ENCODE peak calls at places on chromosome 13, in eight cellular contexts. One of them, this sample, is unnamed.

GRCh38 chr13:113820813-113821651 is 42.8 kb downstream of the GAS6 start:
- DNase-seq in stomach: no peak
- DNase-seq in tibial nerve: peak
- DNase-seq in breast epithelium: peak
- DNase-seq in thyroid gland: peak
- DNase-seq in A549: peak
- DNase-seq in HCT116: no peak
- DNase-seq in esophagus muscularis mucosa: peak
- DNase-seq in this sample: peak

GRCh38 chr13:95437561-95437960 is 115.0 kb upstream of the CLDN10 start:
- DNase-seq in stomach: no peak
- DNase-seq in tibial nerve: no peak
- DNase-seq in breast epithelium: no peak
- DNase-seq in thyroid gland: no peak
- DNase-seq in A549: no peak
- DNase-seq in HCT116: no peak
- DNase-seq in esophagus muscularis mucosa: no peak
- DNase-seq in this sample: peak

GRCh38 chr13:114115191-114115671 is 17.2 kb downstream of the RASA3 start:
- DNase-seq in stomach: peak
- DNase-seq in tibial nerve: no peak
- DNase-seq in breast epithelium: no peak
- DNase-seq in thyroid gland: no peak
- DNase-seq in A549: no peak
- DNase-seq in HCT116: no peak
- DNase-seq in esophagus muscularis mucosa: no peak
- DNase-seq in this sample: peak

GRCh38 chr13:95918860-95919259 is 134.3 kb downstream of the UGGT2 start:
- DNase-seq in stomach: no peak
- DNase-seq in tibial nerve: no peak
- DNase-seq in breast epithelium: no peak
- DNase-seq in thyroid gland: no peak
- DNase-seq in A549: no peak
- DNase-seq in HCT116: no peak
- DNase-seq in esophagus muscularis mucosa: no peak
- DNase-seq in this sample: no peak

GRCh38 chr13:92745233-92745632 is 481.4 kb upstream of the GPC6 start:
- DNase-seq in stomach: no peak
- DNase-seq in tibial nerve: no peak
- DNase-seq in breast epithelium: no peak
- DNase-seq in thyroid gland: no peak
- DNase-seq in A549: no peak
- DNase-seq in HCT116: no peak
- DNase-seq in esophagus muscularis mucosa: no peak
- DNase-seq in this sample: no peak

GRCh38 chr13:25682221-25682620 is 310.4 kb downstream of the ATP8A2 start:
- DNase-seq in stomach: no peak
- DNase-seq in tibial nerve: no peak
- DNase-seq in breast epithelium: no peak
- DNase-seq in thyroid gland: no peak
- DNase-seq in A549: no peak
- DNase-seq in HCT116: no peak
- DNase-seq in esophagus muscularis mucosa: peak
- DNase-seq in this sample: no peak

GRCh38 chr13:23671902-23672301 is 101.7 kb downstream of the TNFRSF19 start:
- DNase-seq in stomach: no peak
- DNase-seq in tibial nerve: no peak
- DNase-seq in breast epithelium: no peak
- DNase-seq in thyroid gland: no peak
- DNase-seq in A549: no peak
- DNase-seq in HCT116: no peak
- DNase-seq in esophagus muscularis mucosa: no peak
- DNase-seq in this sample: no peak

GRCh38 chr13:97720881-97721280 is 232.6 kb upstream of the IPO5 start:
- DNase-seq in stomach: no peak
- DNase-seq in tibial nerve: no peak
- DNase-seq in breast epithelium: no peak
- DNase-seq in thyroid gland: no peak
- DNase-seq in A549: no peak
- DNase-seq in HCT116: no peak
- DNase-seq in esophagus muscularis mucosa: peak
- DNase-seq in this sample: no peak

GRCh38 chr13:111925146-111925875 is 141.6 kb upstream of the SOX1 start:
- DNase-seq in stomach: peak
- DNase-seq in tibial nerve: no peak
- DNase-seq in breast epithelium: no peak
- DNase-seq in thyroid gland: no peak
- DNase-seq in A549: no peak
- DNase-seq in HCT116: no peak
- DNase-seq in esophagus muscularis mucosa: no peak
- DNase-seq in this sample: no peak

GRCh38 chr13:112588490-112589297 is 741 bp upstream of the TUBGCP3 start:
- DNase-seq in stomach: no peak
- DNase-seq in tibial nerve: no peak
- DNase-seq in breast epithelium: no peak
- DNase-seq in thyroid gland: no peak
- DNase-seq in A549: no peak
- DNase-seq in HCT116: no peak
- DNase-seq in esophagus muscularis mucosa: no peak
- DNase-seq in this sample: no peak

GRCh38 chr13:106348032-106348431 is 187.4 kb downstream of the EFNB2 start:
- DNase-seq in stomach: no peak
- DNase-seq in tibial nerve: no peak
- DNase-seq in breast epithelium: no peak
- DNase-seq in thyroid gland: no peak
- DNase-seq in A549: no peak
- DNase-seq in HCT116: peak
- DNase-seq in esophagus muscularis mucosa: no peak
- DNase-seq in this sample: no peak

GRCh38 chr13:75936791-75937190 is 300.7 kb downstream of the LMO7 start:
- DNase-seq in stomach: no peak
- DNase-seq in tibial nerve: no peak
- DNase-seq in breast epithelium: no peak
- DNase-seq in thyroid gland: no peak
- DNase-seq in A549: no peak
- DNase-seq in HCT116: no peak
- DNase-seq in esophagus muscularis mucosa: no peak
- DNase-seq in this sample: no peak

GRCh38 chr13:112974125-112974524 is 5.1 kb downstream of the MCF2L start:
- DNase-seq in stomach: no peak
- DNase-seq in tibial nerve: no peak
- DNase-seq in breast epithelium: no peak
- DNase-seq in thyroid gland: no peak
- DNase-seq in A549: no peak
- DNase-seq in HCT116: no peak
- DNase-seq in esophagus muscularis mucosa: no peak
- DNase-seq in this sample: no peak

GRCh38 chr13:29446016-29446415 is 149.5 kb downstream of the SLC7A1 start:
- DNase-seq in stomach: no peak
- DNase-seq in tibial nerve: no peak
- DNase-seq in breast epithelium: no peak
- DNase-seq in thyroid gland: no peak
- DNase-seq in A549: no peak
- DNase-seq in HCT116: no peak
- DNase-seq in esophagus muscularis mucosa: no peak
- DNase-seq in this sample: no peak

GRCh38 chr13:95485045-95485517 is 67.4 kb upstream of the CLDN10 start:
- DNase-seq in stomach: no peak
- DNase-seq in tibial nerve: no peak
- DNase-seq in breast epithelium: no peak
- DNase-seq in thyroid gland: no peak
- DNase-seq in A549: no peak
- DNase-seq in HCT116: no peak
- DNase-seq in esophagus muscularis mucosa: no peak
- DNase-seq in this sample: no peak

GRCh38 chr13:64441740-64442139 is 2788.4 kb downstream of the PCDH9 start:
- DNase-seq in stomach: no peak
- DNase-seq in tibial nerve: no peak
- DNase-seq in breast epithelium: no peak
- DNase-seq in thyroid gland: no peak
- DNase-seq in A549: no peak
- DNase-seq in HCT116: no peak
- DNase-seq in esophagus muscularis mucosa: no peak
- DNase-seq in this sample: no peak

GRCh38 chr13:64446372-64446771 is 2783.8 kb downstream of the PCDH9 start:
- DNase-seq in stomach: no peak
- DNase-seq in tibial nerve: no peak
- DNase-seq in breast epithelium: no peak
- DNase-seq in thyroid gland: no peak
- DNase-seq in A549: peak
- DNase-seq in HCT116: peak
- DNase-seq in esophagus muscularis mucosa: no peak
- DNase-seq in this sample: no peak
- TF ChIP-seq CTCF in stomach: no peak
- TF ChIP-seq CTCF in tibial nerve: no peak
- TF ChIP-seq CTCF in breast epithelium: no peak
- TF ChIP-seq CTCF in thyroid gland: peak
- TF ChIP-seq CTCF in A549: peak
- TF ChIP-seq CTCF in HCT116: peak
- TF ChIP-seq CTCF in esophagus muscularis mucosa: no peak
- TF ChIP-seq CTCF in this sample: no peak

DNA sequence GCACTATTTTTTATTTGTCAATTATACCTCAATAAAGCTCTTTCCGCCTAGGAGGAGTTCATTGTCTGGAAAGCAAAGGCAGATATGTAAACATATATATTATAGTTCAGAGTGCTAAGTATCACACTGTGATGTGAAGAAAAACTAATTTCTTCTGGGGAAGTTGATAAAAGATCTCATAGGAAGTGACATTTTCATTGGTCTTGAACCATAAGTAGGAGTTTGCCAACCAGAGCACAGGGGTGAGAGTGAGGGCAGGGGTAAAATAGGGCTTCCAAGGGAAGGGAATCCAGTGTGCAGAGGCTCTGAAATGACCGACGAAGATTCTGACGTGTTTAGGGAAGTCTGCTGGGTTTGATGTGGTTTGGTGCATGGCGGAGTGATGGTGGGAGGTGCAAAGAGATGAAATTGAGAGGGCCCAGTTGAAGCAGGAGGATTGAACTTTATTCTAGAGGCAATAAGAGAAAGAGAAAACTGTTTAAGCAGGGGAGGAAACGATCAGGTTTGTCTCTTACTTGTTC is 781 bp upstream of the GTF2F2 start:
- DNase-seq in stomach: no peak
- DNase-seq in tibial nerve: peak
- DNase-seq in breast epithelium: no peak
- DNase-seq in thyroid gland: no peak
- DNase-seq in A549: no peak
- DNase-seq in HCT116: no peak
- DNase-seq in esophagus muscularis mucosa: no peak
- DNase-seq in this sample: peak
- TF ChIP-seq POLR2A in stomach: no peak
- TF ChIP-seq POLR2A in tibial nerve: no peak
- TF ChIP-seq POLR2A in breast epithelium: no peak
- TF ChIP-seq POLR2A in thyroid gland: no peak
- TF ChIP-seq POLR2A in A549: no peak
- TF ChIP-seq POLR2A in HCT116: no peak
- TF ChIP-seq POLR2A in esophagus muscularis mucosa: no peak
- TF ChIP-seq POLR2A in this sample: no peak

DNA sequence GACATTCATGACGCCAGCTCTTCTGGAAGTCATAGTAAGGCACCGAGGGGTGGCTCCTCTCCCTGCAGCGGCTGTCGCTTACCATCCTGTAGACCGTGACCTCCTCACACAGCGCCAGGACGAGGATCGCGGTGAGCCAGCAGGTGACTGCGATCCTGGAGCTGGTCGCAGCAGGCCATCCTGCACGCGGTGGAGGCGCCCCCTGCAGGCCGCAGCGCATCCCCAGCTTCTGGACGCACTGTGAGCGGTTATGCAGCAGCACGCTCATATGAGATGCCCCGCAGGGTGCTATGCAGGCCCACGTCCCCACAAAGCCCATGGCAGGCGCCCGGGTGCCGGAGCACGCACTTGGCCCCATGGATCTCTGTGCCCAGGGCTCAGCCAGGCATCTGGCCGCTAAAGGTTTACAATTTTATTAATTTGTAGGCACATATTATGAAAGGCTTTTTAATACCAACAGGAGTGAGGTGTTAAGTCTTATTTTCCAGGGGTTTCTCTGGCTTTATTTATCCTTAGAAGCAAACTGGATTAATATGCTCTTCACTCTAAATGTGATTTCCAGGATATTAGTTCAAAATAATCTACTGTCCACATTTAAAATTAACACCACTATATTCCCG is 35.6 kb upstream of the PSPC1 start:
- DNase-seq in stomach: peak
- DNase-seq in tibial nerve: no peak
- DNase-seq in breast epithelium: no peak
- DNase-seq in thyroid gland: peak
- DNase-seq in A549: peak
- DNase-seq in HCT116: peak
- DNase-seq in esophagus muscularis mucosa: no peak
- DNase-seq in this sample: peak
- TF ChIP-seq CTCF in stomach: no peak
- TF ChIP-seq CTCF in tibial nerve: peak
- TF ChIP-seq CTCF in breast epithelium: no peak
- TF ChIP-seq CTCF in thyroid gland: peak
- TF ChIP-seq CTCF in A549: peak
- TF ChIP-seq CTCF in HCT116: peak
- TF ChIP-seq CTCF in esophagus muscularis mucosa: peak
- TF ChIP-seq CTCF in this sample: peak

GRCh38 chr13:52011690-52012511 is at the start of gene ALG11:
- DNase-seq in stomach: peak
- DNase-seq in tibial nerve: peak
- DNase-seq in breast epithelium: peak
- DNase-seq in thyroid gland: peak
- DNase-seq in A549: peak
- DNase-seq in HCT116: peak
- DNase-seq in esophagus muscularis mucosa: peak
- DNase-seq in this sample: peak
- TF ChIP-seq POLR2A in stomach: no peak
- TF ChIP-seq POLR2A in tibial nerve: no peak
- TF ChIP-seq POLR2A in breast epithelium: no peak
- TF ChIP-seq POLR2A in thyroid gland: no peak
- TF ChIP-seq POLR2A in A549: peak
- TF ChIP-seq POLR2A in HCT116: no peak
- TF ChIP-seq POLR2A in esophagus muscularis mucosa: no peak
- TF ChIP-seq POLR2A in this sample: no peak

DNA sequence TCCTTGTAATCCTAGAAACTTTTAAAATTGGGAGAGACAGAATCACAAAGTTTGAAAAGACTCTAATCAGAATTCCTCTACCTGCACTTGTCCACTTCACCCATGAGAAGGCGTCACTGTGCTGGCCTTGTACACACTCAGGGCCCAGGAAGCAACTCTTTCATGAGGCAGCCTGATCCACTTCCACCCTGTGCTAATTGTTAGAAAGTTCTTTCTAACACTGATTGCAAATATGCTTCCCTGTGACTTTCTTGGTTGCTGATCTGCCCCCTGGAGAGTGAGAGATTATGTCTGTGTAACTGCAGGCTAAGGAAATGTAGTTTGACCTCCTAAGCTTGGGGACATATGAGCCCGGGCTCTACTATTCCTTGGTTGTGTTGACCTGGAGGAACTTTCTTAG is 494.6 kb downstream of the MYO16 start:
- DNase-seq in stomach: no peak
- DNase-seq in tibial nerve: no peak
- DNase-seq in breast epithelium: no peak
- DNase-seq in thyroid gland: no peak
- DNase-seq in A549: no peak
- DNase-seq in HCT116: no peak
- DNase-seq in esophagus muscularis mucosa: no peak
- DNase-seq in this sample: no peak
- TF ChIP-seq CTCF in stomach: no peak
- TF ChIP-seq CTCF in tibial nerve: no peak
- TF ChIP-seq CTCF in breast epithelium: no peak
- TF ChIP-seq CTCF in thyroid gland: no peak
- TF ChIP-seq CTCF in A549: no peak
- TF ChIP-seq CTCF in HCT116: peak
- TF ChIP-seq CTCF in esophagus muscularis mucosa: no peak
- TF ChIP-seq CTCF in this sample: no peak

GRCh38 chr13:102800145-102801041 is 1.5 kb downstream of the BIVM start:
- DNase-seq in stomach: peak
- DNase-seq in tibial nerve: peak
- DNase-seq in breast epithelium: peak
- DNase-seq in thyroid gland: peak
- DNase-seq in A549: peak
- DNase-seq in HCT116: peak
- DNase-seq in esophagus muscularis mucosa: peak
- DNase-seq in this sample: peak
- TF ChIP-seq POLR2A in stomach: no peak
- TF ChIP-seq POLR2A in tibial nerve: no peak
- TF ChIP-seq POLR2A in breast epithelium: no peak
- TF ChIP-seq POLR2A in thyroid gland: no peak
- TF ChIP-seq POLR2A in A549: peak
- TF ChIP-seq POLR2A in HCT116: no peak
- TF ChIP-seq POLR2A in esophagus muscularis mucosa: no peak
- TF ChIP-seq POLR2A in this sample: peak

This sample was measured in adrenal gland.